ENCODE peak calls at places on chromosome 6, in six cellular contexts. J is Peyer's patch, V is psoas muscle, Q is IMR-90, L is fibroblast of the aortic adventitia, H is choroid plexus epithelial cell. Y is an unnamed sample.

GRCh38 chr6:151765444-151765886 is 42.0 kb upstream of the ESR1 start:
- DNase-seq in J (no peak), V (no peak), Q (peak; percentile 77), L (peak; percentile 97), H (peak; percentile 94), Y (peak; percentile 86)

GRCh38 chr6:38198219-38198618 is 378.7 kb downstream of the ZFAND3 start:
- DNase-seq in J (no peak), V (no peak), Q (no peak), L (no peak), H (no peak), Y (no peak)

GRCh38 chr6:155247618-155248017 is 16.2 kb upstream of the CLDN20 start:
- DNase-seq in J (no peak), V (no peak), Q (peak; percentile 26), L (peak; percentile 67), H (peak; percentile 91), Y (no peak)

GRCh38 chr6:158039571-158040050 is 57.9 kb downstream of the SYNJ2 start:
- DNase-seq in J (no peak), V (peak; percentile 51), Q (peak; percentile 52), L (no peak), H (peak; percentile 89), Y (no peak)

GRCh38 chr6:52560462-52560861 is 16.4 kb downstream of the TRAM2 start:
- DNase-seq in J (no peak), V (no peak), Q (no peak), L (no peak), H (peak; percentile 36), Y (no peak)

GRCh38 chr6:79436232-79436631 is 101.0 kb downstream of the LCA5 start:
- DNase-seq in J (no peak), V (no peak), Q (no peak), L (peak; percentile 11), H (peak; percentile 67), Y (peak; percentile 40)

GRCh38 chr6:111685506-111685905 is 79.8 kb upstream of the TRAF3IP2 start:
- DNase-seq in J (peak; percentile 1), V (no peak), Q (no peak), L (no peak), H (no peak), Y (no peak)

GRCh38 chr6:4958624-4959023 is 45.2 kb downstream of the RPP40 start:
- DNase-seq in J (no peak), V (no peak), Q (no peak), L (no peak), H (no peak), Y (no peak)

GRCh38 chr6:22149501-22150490 is 147.0 kb downstream of the PRL start:
- DNase-seq in J (no peak), V (no peak), Q (peak; percentile 78), L (peak; percentile 8), H (peak; percentile 76), Y (no peak)

GRCh38 chr6:7087066-7087465 is 20.7 kb upstream of the RREB1 start:
- DNase-seq in J (no peak), V (no peak), Q (peak; percentile 10), L (peak; percentile 49), H (peak; percentile 33), Y (no peak)

GRCh38 chr6:107264357-107264831 is 149.1 kb upstream of the BEND3 start:
- DNase-seq in J (no peak), V (no peak), Q (peak; percentile 89), L (peak; percentile 63), H (peak; percentile 74), Y (peak; percentile 91)

GRCh38 chr6:100620085-100620484 is 155.4 kb upstream of the SIM1 start:
- DNase-seq in J (no peak), V (no peak), Q (peak; percentile 94), L (peak; percentile 79), H (peak; percentile 92), Y (peak; percentile 59)

GRCh38 chr6:152143359-152143758 is 335.9 kb downstream of the ESR1 start:
- DNase-seq in J (no peak), V (no peak), Q (no peak), L (no peak), H (no peak), Y (no peak)

GRCh38 chr6:4672772-4673171 is 103.4 kb upstream of the CDYL start:
- DNase-seq in J (no peak), V (no peak), Q (peak; percentile 63), L (peak; percentile 81), H (peak; percentile 86), Y (no peak)

GRCh38 chr6:134295953-134296553 is 21.9 kb downstream of the SGK1 start:
- DNase-seq in J (peak; percentile 60), V (peak; percentile 25), Q (peak; percentile 100), L (peak; percentile 100), H (peak; percentile 100), Y (peak; percentile 68)

GRCh38 chr6:161056451-161056850 is 64.9 kb downstream of the MAP3K4 start:
- DNase-seq in J (no peak), V (no peak), Q (no peak), L (no peak), H (no peak), Y (no peak)

GRCh38 chr6:146985111-146985510 is 219.1 kb upstream of the STXBP5 start:
- DNase-seq in J (no peak), V (no peak), Q (no peak), L (no peak), H (no peak), Y (peak; percentile 11)

GRCh38 chr6:15355683-15356099 is 109.8 kb downstream of the JARID2 start:
- DNase-seq in J (no peak), V (no peak), Q (peak; percentile 50), L (no peak), H (peak; percentile 49), Y (no peak)

GRCh38 chr6:109440325-109441068 is at the start of the genes PPIL6 and SMPD2:
- DNase-seq in J (peak; percentile 94), V (peak; percentile 92), Q (peak; percentile 87), L (peak; percentile 85), H (peak; percentile 91), Y (peak; percentile 83)

GRCh38 chr6:130322673-130323268 is 43.0 kb upstream of the TMEM200A start:
- DNase-seq in J (peak; percentile 82), V (no peak), Q (peak; percentile 82), L (peak; percentile 91), H (peak; percentile 89), Y (peak; percentile 68)

GRCh38 chr6:156102129-156102528 is 646.5 kb upstream of the NOX3 start:
- DNase-seq in J (no peak), V (no peak), Q (peak; percentile 23), L (peak; percentile 17), H (no peak), Y (peak; percentile 18)

GRCh38 chr6:169428532-169428931 is 174.9 kb upstream of the THBS2 start:
- DNase-seq in J (no peak), V (no peak), Q (no peak), L (no peak), H (peak; percentile 65), Y (no peak)

GRCh38 chr6:19454999-19455392 is 382.2 kb upstream of the ID4 start:
- DNase-seq in J (no peak), V (no peak), Q (no peak), L (no peak), H (no peak), Y (no peak)

GRCh38 chr6:152271681-152272464 is 365.3 kb downstream of the SYNE1 start:
- DNase-seq in J (no peak), V (no peak), Q (peak; percentile 34), L (peak; percentile 89), H (peak; percentile 71), Y (peak; percentile 84)

GRCh38 chr6:168050225-168050796 is 28.7 kb downstream of the FRMD1 start:
- DNase-seq in J (no peak), V (no peak), Q (no peak), L (no peak), H (no peak), Y (no peak)
- H3K4me3 ChIP-seq in J (no peak overlapping the region), V (no peak overlapping the region), Q (no peak overlapping the region), L (no peak overlapping the region), H (no peak overlapping the region), Y (no peak overlapping the region)

DNA sequence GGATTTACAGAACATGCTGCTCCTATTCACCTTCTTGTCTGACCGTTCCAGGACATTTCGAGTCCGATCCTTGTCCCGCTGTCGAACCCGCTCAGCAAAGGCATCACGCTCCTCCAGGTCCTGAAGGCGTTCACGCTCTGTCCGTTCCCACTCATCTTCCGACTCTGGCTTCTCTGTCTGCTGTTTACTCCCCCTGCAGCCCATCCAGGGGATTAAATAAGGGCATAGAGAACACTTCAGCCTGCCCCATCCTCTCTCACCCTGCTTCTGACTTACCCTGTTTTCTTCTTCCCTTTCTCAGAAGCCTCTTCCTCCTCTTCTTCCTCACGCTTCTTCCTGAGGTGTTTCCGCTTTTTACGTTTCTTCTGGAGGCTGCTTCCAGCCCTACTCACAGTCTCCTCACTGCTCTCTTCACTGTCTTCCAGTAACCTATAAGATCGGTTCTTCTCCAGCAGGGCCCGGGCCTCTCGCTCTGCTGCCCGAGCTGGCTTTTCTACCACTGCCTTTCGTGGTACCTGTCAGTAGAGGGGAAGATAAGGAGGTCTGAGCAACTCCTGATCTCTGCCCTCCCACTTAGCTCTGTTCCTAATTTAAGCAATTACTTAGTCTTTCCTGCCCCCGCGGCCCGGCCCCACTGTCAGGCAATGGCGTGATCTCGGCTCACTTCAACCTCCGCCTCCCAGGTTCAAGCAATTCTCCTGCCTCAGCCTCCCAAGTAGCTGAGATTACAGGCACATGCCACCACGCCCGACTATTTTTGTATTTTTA is 1.9 kb downstream of the DHX16 start:
- DNase-seq in J (no peak), V (no peak), Q (no peak), L (no peak), H (no peak), Y (no peak)
- TF ChIP-seq CTCF in J (no peak), V (no peak), Q (peak; percentile 17), L (peak; percentile 31), H (peak; percentile 56), Y (peak; percentile 22)

DNA sequence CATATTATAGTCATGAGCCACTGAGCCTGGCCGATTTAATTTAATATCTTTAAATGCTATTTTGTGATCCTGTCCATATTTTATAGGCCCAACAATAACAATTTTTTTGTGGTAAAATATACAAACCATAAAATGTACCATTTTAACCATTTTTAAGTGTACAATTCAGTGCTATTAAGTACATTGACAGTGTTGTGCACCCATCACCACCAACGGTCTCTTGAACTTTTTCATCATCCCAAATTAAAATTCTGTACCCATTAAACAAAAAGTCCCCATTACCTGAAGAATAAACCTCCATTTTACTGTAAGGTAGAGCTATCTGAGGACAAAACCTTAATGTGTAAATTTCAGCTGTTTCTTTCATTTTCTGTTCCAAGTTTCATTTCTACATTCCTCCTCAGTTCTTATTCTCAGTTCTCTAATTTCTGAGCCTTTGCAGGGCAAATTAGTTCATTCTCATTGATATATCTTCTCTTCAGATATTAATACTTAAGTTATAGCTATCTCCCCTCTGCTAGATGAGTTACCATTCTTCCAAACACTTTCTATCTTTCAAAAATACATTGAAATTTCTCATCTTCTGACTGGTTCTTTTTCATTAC is 10.3 kb downstream of the MTO1 start:
- DNase-seq in J (no peak), V (no peak), Q (no peak), L (no peak), H (no peak), Y (no peak)
- H3K4me3 ChIP-seq in J (no peak overlapping the region), V (no peak overlapping the region), Q (no peak overlapping the region), L (no peak overlapping the region), H (no peak overlapping the region), Y (no peak overlapping the region)

DNA sequence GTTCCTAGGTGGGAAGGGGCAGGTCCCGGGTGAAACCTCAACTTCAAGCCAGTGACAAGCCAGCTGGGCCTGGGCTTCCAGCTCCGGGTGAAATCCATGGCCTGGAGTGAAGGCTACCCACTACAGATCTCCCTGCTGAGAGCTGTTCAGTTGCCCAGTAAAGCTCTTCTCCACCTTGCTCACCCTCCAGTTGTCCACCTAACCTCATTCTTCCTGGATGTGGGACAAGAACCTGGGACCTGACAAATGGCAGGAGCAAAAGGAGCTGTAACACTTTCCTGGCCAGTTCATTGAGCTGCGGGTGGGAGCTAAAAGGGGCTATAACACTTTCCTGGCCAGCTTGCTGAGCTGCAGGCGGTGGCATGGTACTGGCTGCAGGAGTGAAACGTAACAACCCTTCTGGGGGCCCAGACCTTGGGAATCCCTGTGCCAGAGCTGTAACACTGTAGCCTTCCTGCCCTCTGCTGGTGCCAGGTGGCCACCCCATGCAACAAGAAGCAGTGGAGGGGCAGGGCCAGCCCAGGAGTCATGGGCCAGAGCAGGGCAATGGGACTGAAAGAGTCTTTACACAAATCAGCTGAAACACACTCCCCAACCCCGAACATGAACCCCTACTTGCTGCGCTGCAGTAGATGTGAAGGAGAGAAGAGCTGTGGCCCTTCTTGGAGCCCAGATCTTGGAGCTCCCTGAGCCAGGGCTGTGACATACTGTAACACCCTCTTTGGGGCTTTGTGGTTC is 3.6 kb upstream of the HINT3 start:
- DNase-seq in J (peak; percentile 55), V (no peak), Q (peak; percentile 53), L (peak; percentile 52), H (peak; percentile 50), Y (peak; percentile 44)
- TF ChIP-seq CTCF in J (no peak), V (no peak), Q (peak; percentile 62), L (peak; percentile 49), H (peak; percentile 56), Y (peak; percentile 45)

Y was measured in epithelial cell of esophagus.